ENCODE peak calls at places on chromosomes 7 and 10, in eight cellular contexts. One of them, this sample, is unnamed.

GRCh38 chr10:47028466-47028865 is 117.2 kb downstream of the PTPN20 start:
- DNase-seq in NCI-H345: no peak
- DNase-seq in Caco-2: no peak
- DNase-seq in Kasumi-1: no peak
- DNase-seq in HFF-Myc: no peak
- DNase-seq in NCI-H1694 treated with DMSO at 0.1 percent for 48 hours: no peak
- DNase-seq in mucosa of descending colon: no peak
- DNase-seq in endothelial cell: no peak
- DNase-seq in this sample: no peak

GRCh38 chr7:55366461-55367138 is 1.5 kb downstream of the LANCL2 start:
- DNase-seq in NCI-H345: peak
- DNase-seq in Caco-2: peak
- DNase-seq in Kasumi-1: peak
- DNase-seq in HFF-Myc: no peak
- DNase-seq in NCI-H1694 treated with DMSO at 0.1 percent for 48 hours: peak
- DNase-seq in mucosa of descending colon: peak
- DNase-seq in endothelial cell: peak
- DNase-seq in this sample: peak

GRCh38 chr10:114613237-114613979 is 44.7 kb downstream of the ABLIM1 start:
- DNase-seq in NCI-H345: no peak
- DNase-seq in Caco-2: peak
- DNase-seq in Kasumi-1: no peak
- DNase-seq in HFF-Myc: no peak
- DNase-seq in NCI-H1694 treated with DMSO at 0.1 percent for 48 hours: no peak
- DNase-seq in mucosa of descending colon: peak
- DNase-seq in endothelial cell: no peak
- DNase-seq in this sample: no peak

GRCh38 chr7:157278167-157278790 is 58.5 kb upstream of the DNAJB6 start:
- DNase-seq in NCI-H345: no peak
- DNase-seq in Caco-2: no peak
- DNase-seq in Kasumi-1: no peak
- DNase-seq in HFF-Myc: no peak
- DNase-seq in NCI-H1694 treated with DMSO at 0.1 percent for 48 hours: no peak
- DNase-seq in mucosa of descending colon: no peak
- DNase-seq in endothelial cell: no peak
- DNase-seq in this sample: no peak

GRCh38 chr10:132975976-132976682 is 33.8 kb upstream of the CFAP46 start:
- DNase-seq in NCI-H345: no peak
- DNase-seq in Caco-2: no peak
- DNase-seq in Kasumi-1: no peak
- DNase-seq in HFF-Myc: no peak
- DNase-seq in NCI-H1694 treated with DMSO at 0.1 percent for 48 hours: no peak
- DNase-seq in mucosa of descending colon: no peak
- DNase-seq in endothelial cell: no peak
- DNase-seq in this sample: no peak

GRCh38 chr7:40586197-40586596 is 451.4 kb downstream of the SUGCT start:
- DNase-seq in NCI-H345: no peak
- DNase-seq in Caco-2: no peak
- DNase-seq in Kasumi-1: peak
- DNase-seq in HFF-Myc: no peak
- DNase-seq in NCI-H1694 treated with DMSO at 0.1 percent for 48 hours: no peak
- DNase-seq in mucosa of descending colon: no peak
- DNase-seq in endothelial cell: no peak
- DNase-seq in this sample: peak

GRCh38 chr10:84138478-84139125 is 707 bp upstream of the GHITM start:
- DNase-seq in NCI-H345: no peak
- DNase-seq in Caco-2: no peak
- DNase-seq in Kasumi-1: no peak
- DNase-seq in HFF-Myc: no peak
- DNase-seq in NCI-H1694 treated with DMSO at 0.1 percent for 48 hours: no peak
- DNase-seq in mucosa of descending colon: peak
- DNase-seq in endothelial cell: no peak
- DNase-seq in this sample: no peak

GRCh38 chr10:361203-362135 is 226.2 kb downstream of the ZMYND11 start:
- DNase-seq in NCI-H345: peak
- DNase-seq in Caco-2: no peak
- DNase-seq in Kasumi-1: no peak
- DNase-seq in HFF-Myc: no peak
- DNase-seq in NCI-H1694 treated with DMSO at 0.1 percent for 48 hours: no peak
- DNase-seq in mucosa of descending colon: no peak
- DNase-seq in endothelial cell: no peak
- DNase-seq in this sample: no peak

GRCh38 chr10:77513783-77514331 is 123.8 kb downstream of the KCNMA1 start:
- DNase-seq in NCI-H345: peak
- DNase-seq in Caco-2: no peak
- DNase-seq in Kasumi-1: no peak
- DNase-seq in HFF-Myc: no peak
- DNase-seq in NCI-H1694 treated with DMSO at 0.1 percent for 48 hours: peak
- DNase-seq in mucosa of descending colon: peak
- DNase-seq in endothelial cell: no peak
- DNase-seq in this sample: peak

GRCh38 chr10:43076876-43077420 is at the start of gene RET:
- DNase-seq in NCI-H345: peak
- DNase-seq in Caco-2: peak
- DNase-seq in Kasumi-1: peak
- DNase-seq in HFF-Myc: no peak
- DNase-seq in NCI-H1694 treated with DMSO at 0.1 percent for 48 hours: no peak
- DNase-seq in mucosa of descending colon: peak
- DNase-seq in endothelial cell: peak
- DNase-seq in this sample: no peak

GRCh38 chr7:2964208-2964607 is 79.5 kb downstream of the CARD11 start:
- DNase-seq in NCI-H345: no peak
- DNase-seq in Caco-2: no peak
- DNase-seq in Kasumi-1: no peak
- DNase-seq in HFF-Myc: no peak
- DNase-seq in NCI-H1694 treated with DMSO at 0.1 percent for 48 hours: no peak
- DNase-seq in mucosa of descending colon: no peak
- DNase-seq in endothelial cell: no peak
- DNase-seq in this sample: no peak

GRCh38 chr10:72001026-72001380 is 36.8 kb downstream of the CHST3 start:
- DNase-seq in NCI-H345: no peak
- DNase-seq in Caco-2: no peak
- DNase-seq in Kasumi-1: no peak
- DNase-seq in HFF-Myc: no peak
- DNase-seq in NCI-H1694 treated with DMSO at 0.1 percent for 48 hours: peak
- DNase-seq in mucosa of descending colon: no peak
- DNase-seq in endothelial cell: no peak
- DNase-seq in this sample: no peak

GRCh38 chr10:84353052-84353803 is 24.8 kb downstream of the CCSER2 start:
- DNase-seq in NCI-H345: no peak
- DNase-seq in Caco-2: no peak
- DNase-seq in Kasumi-1: no peak
- DNase-seq in HFF-Myc: no peak
- DNase-seq in NCI-H1694 treated with DMSO at 0.1 percent for 48 hours: no peak
- DNase-seq in mucosa of descending colon: peak
- DNase-seq in endothelial cell: no peak
- DNase-seq in this sample: no peak

GRCh38 chr10:29849886-29850285 is 209.5 kb downstream of the JCAD start:
- DNase-seq in NCI-H345: no peak
- DNase-seq in Caco-2: no peak
- DNase-seq in Kasumi-1: no peak
- DNase-seq in HFF-Myc: no peak
- DNase-seq in NCI-H1694 treated with DMSO at 0.1 percent for 48 hours: no peak
- DNase-seq in mucosa of descending colon: no peak
- DNase-seq in endothelial cell: no peak
- DNase-seq in this sample: no peak

GRCh38 chr10:69438531-69439349 is 12.5 kb upstream of the TSPAN15 start:
- DNase-seq in NCI-H345: no peak
- DNase-seq in Caco-2: peak
- DNase-seq in Kasumi-1: peak
- DNase-seq in HFF-Myc: no peak
- DNase-seq in NCI-H1694 treated with DMSO at 0.1 percent for 48 hours: peak
- DNase-seq in mucosa of descending colon: peak
- DNase-seq in endothelial cell: no peak
- DNase-seq in this sample: peak

GRCh38 chr10:45091968-45092367 is 91.2 kb downstream of the ZNF22 start:
- DNase-seq in NCI-H345: peak
- DNase-seq in Caco-2: no peak
- DNase-seq in Kasumi-1: no peak
- DNase-seq in HFF-Myc: no peak
- DNase-seq in NCI-H1694 treated with DMSO at 0.1 percent for 48 hours: no peak
- DNase-seq in mucosa of descending colon: no peak
- DNase-seq in endothelial cell: no peak
- DNase-seq in this sample: no peak

GRCh38 chr10:2867788-2868299 is 199.5 kb upstream of the PFKP start:
- DNase-seq in NCI-H345: no peak
- DNase-seq in Caco-2: no peak
- DNase-seq in Kasumi-1: no peak
- DNase-seq in HFF-Myc: no peak
- DNase-seq in NCI-H1694 treated with DMSO at 0.1 percent for 48 hours: no peak
- DNase-seq in mucosa of descending colon: no peak
- DNase-seq in endothelial cell: no peak
- DNase-seq in this sample: no peak

GRCh38 chr7:84389242-84389641 is 194.7 kb upstream of the SEMA3A start:
- DNase-seq in NCI-H345: no peak
- DNase-seq in Caco-2: no peak
- DNase-seq in Kasumi-1: no peak
- DNase-seq in HFF-Myc: no peak
- DNase-seq in NCI-H1694 treated with DMSO at 0.1 percent for 48 hours: no peak
- DNase-seq in mucosa of descending colon: no peak
- DNase-seq in endothelial cell: no peak
- DNase-seq in this sample: no peak

GRCh38 chr10:43437141-43437860 is 390 bp downstream of the ZNF487 start:
- DNase-seq in NCI-H345: no peak
- DNase-seq in Caco-2: no peak
- DNase-seq in Kasumi-1: no peak
- DNase-seq in HFF-Myc: no peak
- DNase-seq in NCI-H1694 treated with DMSO at 0.1 percent for 48 hours: no peak
- DNase-seq in mucosa of descending colon: no peak
- DNase-seq in endothelial cell: no peak
- DNase-seq in this sample: peak

GRCh38 chr7:101108330-101108857 is 18.5 kb upstream of the SERPINE1 start:
- DNase-seq in NCI-H345: no peak
- DNase-seq in Caco-2: no peak
- DNase-seq in Kasumi-1: no peak
- DNase-seq in HFF-Myc: no peak
- DNase-seq in NCI-H1694 treated with DMSO at 0.1 percent for 48 hours: no peak
- DNase-seq in mucosa of descending colon: no peak
- DNase-seq in endothelial cell: no peak
- DNase-seq in this sample: no peak

GRCh38 chr7:99095698-99096097 is 48.2 kb downstream of the SMURF1 start:
- DNase-seq in NCI-H345: no peak
- DNase-seq in Caco-2: no peak
- DNase-seq in Kasumi-1: no peak
- DNase-seq in HFF-Myc: no peak
- DNase-seq in NCI-H1694 treated with DMSO at 0.1 percent for 48 hours: no peak
- DNase-seq in mucosa of descending colon: peak
- DNase-seq in endothelial cell: no peak
- DNase-seq in this sample: no peak

GRCh38 chr7:130441408-130441854 is 615 bp upstream of the CEP41 start:
- DNase-seq in NCI-H345: peak
- DNase-seq in Caco-2: peak
- DNase-seq in Kasumi-1: no peak
- DNase-seq in HFF-Myc: no peak
- DNase-seq in NCI-H1694 treated with DMSO at 0.1 percent for 48 hours: peak
- DNase-seq in mucosa of descending colon: no peak
- DNase-seq in endothelial cell: peak
- DNase-seq in this sample: no peak

GRCh38 chr10:76881477-76882220 is 756.0 kb downstream of the KCNMA1 start:
- DNase-seq in NCI-H345: no peak
- DNase-seq in Caco-2: no peak
- DNase-seq in Kasumi-1: no peak
- DNase-seq in HFF-Myc: peak
- DNase-seq in NCI-H1694 treated with DMSO at 0.1 percent for 48 hours: no peak
- DNase-seq in mucosa of descending colon: no peak
- DNase-seq in endothelial cell: no peak
- DNase-seq in this sample: peak